ENCODE peak calls at places on chromosomes 4 and X, in four cellular contexts. E, L, G and B are unnamed samples.

GRCh38 chr4:95066011-95066410 is 308.3 kb downstream of the BMPR1B start:
- DNase-seq in E (no peak), L (no peak), G (no peak), B (no peak)

GRCh38 chr4:19832388-19832787 is 419.3 kb upstream of the SLIT2 start:
- DNase-seq in E (no peak), L (peak), G (no peak), B (no peak)

GRCh38 chr4:20347526-20347925 is 95.8 kb downstream of the SLIT2 start:
- DNase-seq in E (no peak), L (no peak), G (no peak), B (no peak)

GRCh38 chr4:2484169-2484568 is 15.3 kb downstream of the RNF4 start:
- DNase-seq in E (no peak), L (no peak), G (no peak), B (no peak)

GRCh38 chr4:53702334-53703266 is 111.3 kb upstream of the LNX1 start:
- DNase-seq in E (peak), L (peak), G (peak), B (peak)

GRCh38 chr4:131430302-131430701 is 1718.8 kb upstream of the PCDH10 start:
- DNase-seq in E (no peak), L (no peak), G (no peak), B (no peak)

GRCh38 chrX:2385224-2385623 is 115.6 kb downstream of the DHRSX start:
- DNase-seq in E (no peak), L (peak), G (no peak), B (no peak)

GRCh38 chr4:130901321-130901720 is 1805.4 kb downstream of the C4orf33 start:
- DNase-seq in E (no peak), L (no peak), G (no peak), B (no peak)

GRCh38 chrX:120664081-120664480 is 34.2 kb upstream of the C1GALT1C1 start:
- DNase-seq in E (no peak), L (peak), G (no peak), B (no peak)

GRCh38 chrX:17591741-17592110 is 145.6 kb upstream of the SCML1 start:
- DNase-seq in E (no peak), L (peak), G (no peak), B (no peak)

GRCh38 chr4:79078339-79078738 is 139.1 kb upstream of the PAQR3 start:
- DNase-seq in E (no peak), L (no peak), G (no peak), B (no peak)

GRCh38 chr4:156931267-156931666 is 40.3 kb downstream of the PDGFC start:
- DNase-seq in E (no peak), L (peak), G (peak), B (peak)

GRCh38 chr4:121651597-121651996 is 45.2 kb downstream of the ANXA5 start:
- DNase-seq in E (no peak), L (no peak), G (no peak), B (no peak)